ENCODE peak calls at places on chromosomes 6 and 20, in six cellular contexts. G is lower leg skin; Y is dorsolateral prefrontal cortex; U is naive thymus-derived CD8-positive, alpha-beta T cell; H is activated CD4-positive, CD25-positive, alpha-beta regulatory T cell treated with anti-CD3 and anti-CD28 coated beads, Interleukin-2, amount 50 U/mL, for 16 hours; S is cerebellar cortex. R is an unnamed sample.

GRCh38 chr20:50062006-50062838 is 50.7 kb downstream of the UBE2V1 start:
- DNase-seq in G (no peak), Y (no peak), U (no peak), H (no peak), S (no peak), R (no peak)

GRCh38 chr20:15068486-15068885 is 731.1 kb upstream of the FLRT3 start:
- DNase-seq in G (no peak), Y (no peak), U (no peak), H (no peak), S (no peak), R (no peak)

GRCh38 chr20:6828794-6829423 is 61.4 kb downstream of the BMP2 start:
- DNase-seq in G (peak; percentile 70), Y (peak; percentile 54), U (no peak), H (no peak), S (peak; percentile 26), R (peak; percentile 1)

GRCh38 chr20:56343861-56344381 is 14.9 kb upstream of the FAM210B start:
- DNase-seq in G (no peak), Y (peak; percentile 54), U (no peak), H (no peak), S (peak; percentile 17), R (peak; percentile 46)

GRCh38 chr20:52622086-52622485 is 350.1 kb upstream of the TSHZ2 start:
- DNase-seq in G (no peak), Y (no peak), U (no peak), H (no peak), S (no peak), R (no peak)

GRCh38 chr6:89117285-89118108 is at the start of gene SRSF12:
- DNase-seq in G (no peak), Y (peak; percentile 41), U (peak; percentile 18), H (no peak), S (peak; percentile 31), R (peak; percentile 62)

GRCh38 chr6:29507319-29507718 is 19.6 kb upstream of the MAS1L start:
- DNase-seq in G (no peak), Y (no peak), U (no peak), H (no peak), S (no peak), R (no peak)

GRCh38 chr6:38566295-38566694 is 73.4 kb downstream of the BTBD9 start:
- DNase-seq in G (no peak), Y (no peak), U (no peak), H (no peak), S (no peak), R (no peak)

GRCh38 chr6:55827818-55828522 is 47.4 kb downstream of the BMP5 start:
- DNase-seq in G (no peak), Y (no peak), U (no peak), H (no peak), S (no peak), R (no peak)

GRCh38 chr6:122803056-122803695 is 14.1 kb downstream of the SMPDL3A start:
- DNase-seq in G (no peak), Y (no peak), U (no peak), H (no peak), S (no peak), R (no peak)

GRCh38 chr20:52552181-52552872 is 360.7 kb upstream of the ZFP64 start:
- DNase-seq in G (no peak), Y (no peak), U (no peak), H (no peak), S (no peak), R (no peak)

GRCh38 chr6:128437685-128438084 is 82.7 kb downstream of the PTPRK start:
- DNase-seq in G (no peak), Y (no peak), U (no peak), H (no peak), S (no peak), R (no peak)

GRCh38 chr6:157491571-157492232 is 110.7 kb downstream of the ZDHHC14 start:
- DNase-seq in G (no peak), Y (no peak), U (no peak), H (no peak), S (no peak), R (no peak)

GRCh38 chr6:17710331-17710730 is 3.6 kb upstream of the NUP153 start:
- DNase-seq in G (no peak), Y (no peak), U (no peak), H (no peak), S (no peak), R (no peak)

GRCh38 chr6:131982740-131983259 is 31.6 kb upstream of the CCN2 start:
- DNase-seq in G (no peak), Y (no peak), U (no peak), H (no peak), S (no peak), R (no peak)

GRCh38 chr6:148513145-148514071 is 170.8 kb downstream of the SASH1 start:
- DNase-seq in G (no peak), Y (no peak), U (no peak), H (no peak), S (no peak), R (no peak)

GRCh38 chr6:149273318-149273717 is 44.2 kb upstream of the TAB2 start:
- DNase-seq in G (no peak), Y (peak; percentile 46), U (no peak), H (no peak), S (no peak), R (peak; percentile 39)

GRCh38 chr6:22668307-22668706 is 98.9 kb downstream of the HDGFL1 start:
- DNase-seq in G (no peak), Y (no peak), U (no peak), H (no peak), S (no peak), R (no peak)

GRCh38 chr6:38370653-38371311 is 268.9 kb downstream of the BTBD9 start:
- DNase-seq in G (no peak), Y (no peak), U (no peak), H (no peak), S (no peak), R (no peak)

GRCh38 chr6:34234667-34235604 is 1.7 kb upstream of the HMGA1 start:
- DNase-seq in G (no peak), Y (no peak), U (no peak), H (no peak), S (peak; percentile 74), R (peak; percentile 33)

GRCh38 chr20:10125757-10126156 is 91.0 kb downstream of the ANKEF1 start:
- DNase-seq in G (no peak), Y (no peak), U (no peak), H (no peak), S (no peak), R (no peak)

GRCh38 chr6:5020142-5020541 is 16.3 kb upstream of the RPP40 start:
- DNase-seq in G (no peak), Y (no peak), U (no peak), H (no peak), S (no peak), R (no peak)

GRCh38 chr6:128367437-128367836 is 153.0 kb downstream of the PTPRK start:
- DNase-seq in G (no peak), Y (no peak), U (no peak), H (no peak), S (no peak), R (no peak)

GRCh38 chr6:19723533-19723932 is 113.6 kb upstream of the ID4 start:
- DNase-seq in G (no peak), Y (no peak), U (no peak), H (no peak), S (no peak), R (no peak)

GRCh38 chr6:56713285-56713684 is 70.6 kb upstream of the DST start:
- DNase-seq in G (no peak), Y (no peak), U (no peak), H (no peak), S (peak; percentile 63), R (no peak)

GRCh38 chr6:148720897-148721296 is 25.9 kb upstream of the UST start:
- DNase-seq in G (no peak), Y (no peak), U (no peak), H (no peak), S (no peak), R (no peak)

GRCh38 chr20:10332656-10333421 is 101.2 kb downstream of the MKKS start:
- DNase-seq in G (no peak), Y (no peak), U (no peak), H (no peak), S (no peak), R (no peak)

GRCh38 chr6:160979063-160979708 is 12.4 kb upstream of the MAP3K4 start:
- DNase-seq in G (no peak), Y (no peak), U (no peak), H (no peak), S (no peak), R (no peak)

GRCh38 chr20:17504898-17505663 is 26.1 kb downstream of the BFSP1 start:
- DNase-seq in G (peak; percentile 30), Y (no peak), U (peak; percentile 23), H (no peak), S (peak; percentile 69), R (peak; percentile 72)

GRCh38 chr6:322205-322930 is 30.1 kb downstream of the DUSP22 start:
- DNase-seq in G (no peak), Y (peak; percentile 23), U (no peak), H (no peak), S (no peak), R (no peak)

GRCh38 chr6:156434795-156435190 is 342.4 kb upstream of the ARID1B start:
- DNase-seq in G (no peak), Y (no peak), U (no peak), H (no peak), S (no peak), R (no peak)

GRCh38 chr6:32088487-32089049 is 20.6 kb downstream of the TNXB start:
- DNase-seq in G (no peak), Y (no peak), U (no peak), H (no peak), S (no peak), R (no peak)

GRCh38 chr20:51542033-51542893 is at the start of gene NFATC2:
- DNase-seq in G (no peak), Y (no peak), U (peak; percentile 53), H (peak; percentile 28), S (no peak), R (peak; percentile 76)

GRCh38 chr6:128731249-128732165 is 151.4 kb upstream of the LAMA2 start:
- DNase-seq in G (no peak), Y (no peak), U (no peak), H (no peak), S (peak; percentile 19), R (no peak)

GRCh38 chr20:60138263-60139127 is 180.3 kb downstream of the CDH26 start:
- DNase-seq in G (no peak), Y (peak; percentile 57), U (no peak), H (no peak), S (no peak), R (peak; percentile 55)